ENCODE peak calls at places on chromosomes 7 and 10, in five cellular contexts. W, O, Z, F and G are unnamed samples.

GRCh38 chr10:61280303-61280702 is 172.9 kb downstream of the TMEM26 start:
- DNase-seq in W (peak), O (peak), Z (no peak), F (peak), G (no peak)

GRCh38 chr7:95405208-95405607 is 9.0 kb upstream of the PON3 start:
- DNase-seq in W (no peak), O (no peak), Z (no peak), F (no peak), G (no peak)

GRCh38 chr10:21160116-21160515 is 263.0 kb upstream of the NEBL start:
- DNase-seq in W (no peak), O (no peak), Z (no peak), F (no peak), G (no peak)

GRCh38 chr7:143245123-143245522 is 18.1 kb upstream of the GSTK1 start:
- DNase-seq in W (peak), O (no peak), Z (no peak), F (peak), G (no peak)

GRCh38 chr7:130946110-130946509 is 212.1 kb upstream of the KLF14 start:
- DNase-seq in W (no peak), O (no peak), Z (no peak), F (no peak), G (no peak)

GRCh38 chr7:157669768-157670345 is 333.1 kb downstream of the DNAJB6 start:
- DNase-seq in W (no peak), O (peak), Z (no peak), F (peak), G (no peak)

GRCh38 chr10:14389981-14390590 is 59.4 kb upstream of the FRMD4A start:
- DNase-seq in W (no peak), O (no peak), Z (no peak), F (no peak), G (no peak)

GRCh38 chr7:30634634-30635201 is 40.0 kb downstream of the GARS1 start:
- DNase-seq in W (no peak), O (no peak), Z (no peak), F (no peak), G (no peak)

GRCh38 chr10:72688208-72688651 is 3.7 kb upstream of the MCU start:
- DNase-seq in W (peak), O (no peak), Z (no peak), F (peak), G (no peak)

GRCh38 chr7:109836016-109836415 is 1254.9 kb upstream of the LRRN3 start:
- DNase-seq in W (no peak), O (no peak), Z (no peak), F (peak), G (no peak)

GRCh38 chr7:108468246-108468645 is 12.0 kb upstream of the NRCAM start:
- DNase-seq in W (no peak), O (no peak), Z (no peak), F (no peak), G (no peak)

GRCh38 chr10:29546773-29547313 is 87.9 kb downstream of the SVIL start:
- DNase-seq in W (no peak), O (no peak), Z (no peak), F (no peak), G (no peak)

GRCh38 chr7:69599879-69600764 is 1.8 kb downstream of the AUTS2 start:
- DNase-seq in W (no peak), O (peak), Z (no peak), F (peak), G (peak)

GRCh38 chr10:100186813-100187212 is 984 bp upstream of the ERLIN1 start:
- DNase-seq in W (no peak), O (no peak), Z (no peak), F (no peak), G (peak)

GRCh38 chr10:116132716-116133420 is 140.1 kb downstream of the GFRA1 start:
- DNase-seq in W (no peak), O (no peak), Z (no peak), F (peak), G (peak)

GRCh38 chr10:110429301-110429700 is 68.4 kb upstream of the DUSP5 start:
- DNase-seq in W (no peak), O (peak), Z (no peak), F (no peak), G (no peak)

GRCh38 chr10:119391430-119392313 is 150.8 kb downstream of the RGS10 start:
- DNase-seq in W (no peak), O (no peak), Z (no peak), F (no peak), G (no peak)

GRCh38 chr10:924524-924859 is 7.0 kb downstream of the LARP4B start:
- DNase-seq in W (no peak), O (no peak), Z (no peak), F (no peak), G (no peak)

GRCh38 chr7:936131-937054 is 18.1 kb downstream of the ADAP1 start:
- DNase-seq in W (no peak), O (no peak), Z (no peak), F (peak), G (no peak)

GRCh38 chr7:4665661-4666060 is 16.4 kb upstream of the FOXK1 start:
- DNase-seq in W (peak), O (no peak), Z (no peak), F (peak), G (no peak)

GRCh38 chr10:14397069-14397468 is 66.3 kb upstream of the FRMD4A start:
- DNase-seq in W (peak), O (peak), Z (peak), F (peak), G (no peak)

GRCh38 chr7:142375710-142376313 is 118.0 kb upstream of the PRSS58 start:
- DNase-seq in W (peak), O (no peak), Z (no peak), F (no peak), G (peak)

GRCh38 chr10:75910032-75910431 is 478.6 kb downstream of the LRMDA start:
- DNase-seq in W (peak), O (no peak), Z (no peak), F (peak), G (no peak)

GRCh38 chr10:32179836-32180235 is 123.6 kb upstream of the KIF5B start:
- DNase-seq in W (no peak), O (no peak), Z (no peak), F (no peak), G (no peak)

GRCh38 chr7:154578351-154578750 is 424.6 kb downstream of the PAXIP1 start:
- DNase-seq in W (no peak), O (no peak), Z (no peak), F (peak), G (no peak)

GRCh38 chr10:103542764-103543616 is 49.5 kb downstream of the NEURL1 start:
- DNase-seq in W (peak), O (no peak), Z (peak), F (peak), G (peak)

GRCh38 chr7:7967909-7968543 is 570 bp upstream of the GLCCI1 start:
- DNase-seq in W (no peak), O (no peak), Z (no peak), F (no peak), G (no peak)

GRCh38 chr7:29609162-29610030 is 45.8 kb downstream of the PRR15 start:
- DNase-seq in W (peak), O (no peak), Z (no peak), F (peak), G (no peak)

GRCh38 chr7:135755351-135755753 is 6.7 kb upstream of the FAM180A start:
- DNase-seq in W (no peak), O (no peak), Z (no peak), F (no peak), G (no peak)

GRCh38 chr10:3067045-3067858 is at the start of gene PFKP:
- DNase-seq in W (no peak), O (no peak), Z (no peak), F (peak), G (no peak)

GRCh38 chr7:150980663-150981062 is 2.5 kb upstream of the KCNH2 start:
- DNase-seq in W (no peak), O (no peak), Z (no peak), F (no peak), G (peak)

GRCh38 chr7:24456526-24457214 is 116.6 kb upstream of the PALS2 start:
- DNase-seq in W (no peak), O (no peak), Z (no peak), F (peak), G (no peak)

DNA sequence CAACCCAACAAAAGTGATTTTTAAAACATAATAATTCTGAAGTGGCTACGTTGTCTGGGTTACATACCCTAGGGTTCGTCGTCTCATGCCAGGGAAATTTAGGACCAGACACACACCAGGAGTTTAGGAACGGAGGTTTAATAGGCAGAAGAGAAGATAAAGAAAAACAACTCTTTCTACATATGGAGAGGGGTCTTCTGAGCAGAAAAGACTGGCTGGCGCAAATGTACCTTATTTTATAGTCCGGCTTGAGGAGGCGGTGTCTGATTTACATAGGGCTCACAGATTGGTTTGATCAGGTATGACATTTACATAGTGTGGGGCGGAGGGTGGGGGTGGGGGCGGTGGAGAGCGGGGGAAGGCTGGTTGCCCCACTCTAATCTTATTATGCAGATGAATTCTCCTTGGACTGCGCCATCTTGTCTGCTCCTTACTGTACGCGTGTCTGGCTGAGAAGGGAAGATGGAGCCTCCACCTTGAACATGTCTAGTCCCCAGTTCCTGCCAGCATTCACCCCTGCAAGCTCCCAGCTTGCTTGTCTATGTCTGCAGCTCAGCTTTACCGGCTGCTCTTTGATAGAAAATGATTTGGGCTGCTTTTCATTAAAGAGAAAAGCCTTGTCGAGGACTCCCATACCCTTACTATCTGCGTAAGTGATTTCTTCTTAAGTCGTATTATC is 98.7 kb downstream of the RALA start:
- DNase-seq in W (no peak), O (no peak), Z (no peak), F (no peak), G (no peak)
- TF ChIP-seq CTCF in W (no peak), O (no peak), Z (no peak), F (no peak), G (no peak)

DNA sequence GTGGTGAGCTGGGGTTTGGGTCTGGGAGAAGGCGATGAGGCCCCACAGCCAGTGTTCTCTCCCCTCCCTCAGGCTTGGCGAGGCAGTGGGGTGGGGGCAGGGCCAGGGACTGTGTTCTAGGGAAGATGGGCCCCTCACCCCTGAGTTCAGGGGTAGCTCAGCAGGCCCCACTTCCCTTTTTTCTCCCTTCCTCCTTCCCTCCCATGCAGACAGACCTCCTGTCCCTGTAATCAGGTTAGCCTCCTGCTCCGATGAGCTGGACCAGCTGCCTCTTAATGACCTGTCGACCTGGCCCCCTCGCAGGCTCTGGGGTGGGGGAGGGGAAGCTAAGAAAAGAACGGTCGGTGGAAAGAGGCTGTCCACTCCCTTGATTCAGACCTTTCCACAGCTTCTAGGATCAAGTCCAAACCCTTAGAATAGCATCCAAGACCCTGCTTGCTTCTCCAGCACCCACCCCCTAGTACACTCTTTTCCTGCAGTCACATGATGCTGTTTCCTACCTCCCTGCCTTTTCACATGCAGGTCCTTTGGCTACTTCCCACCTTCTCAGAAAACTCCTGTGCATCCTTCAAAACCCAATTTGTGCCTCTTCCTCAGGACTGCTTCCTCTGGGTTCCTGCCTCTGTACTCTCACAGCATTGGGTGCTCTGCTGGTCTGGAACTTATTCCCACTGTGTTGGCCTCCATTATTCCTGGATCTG is 64.1 kb downstream of the ZMIZ1 start:
- DNase-seq in W (no peak), O (no peak), Z (no peak), F (no peak), G (peak)
- H3K4me3 ChIP-seq in W (no peak), O (no peak), Z (no peak), F (no peak), G (no peak)

GRCh38 chr7:34530211-34530610 is 127.8 kb upstream of the NPSR1 start:
- DNase-seq in W (peak), O (no peak), Z (no peak), F (no peak), G (no peak)
- TF ChIP-seq CTCF in W (no peak), O (no peak), Z (no peak), F (no peak), G (no peak)

GRCh38 chr7:156522801-156523200 is 117.8 kb upstream of the RNF32 start:
- DNase-seq in W (no peak), O (no peak), Z (no peak), F (no peak), G (no peak)

GRCh38 chr7:156523447-156524048 is 117.0 kb upstream of the RNF32 start:
- DNase-seq in W (no peak), O (no peak), Z (no peak), F (no peak), G (no peak)

GRCh38 chr7:156527458-156527890 is 113.1 kb upstream of the RNF32 start:
- DNase-seq in W (no peak), O (peak), Z (no peak), F (no peak), G (no peak)

GRCh38 chr7:156529982-156530381 is 110.6 kb upstream of the RNF32 start:
- DNase-seq in W (no peak), O (peak), Z (no peak), F (no peak), G (no peak)

GRCh38 chr7:156524737-156525597 is 115.6 kb upstream of the RNF32 start:
- DNase-seq in W (no peak), O (no peak), Z (no peak), F (no peak), G (no peak)
- H3K4me3 ChIP-seq in W (no peak), O (no peak), Z (no peak), F (no peak), G (no peak)

GRCh38 chr7:34501161-34501560 is 156.9 kb upstream of the NPSR1 start:
- DNase-seq in W (no peak), O (no peak), Z (no peak), F (no peak), G (no peak)

GRCh38 chr7:34493752-34494151 is 164.3 kb upstream of the NPSR1 start:
- DNase-seq in W (no peak), O (no peak), Z (no peak), F (no peak), G (no peak)

GRCh38 chr7:34491899-34492298 is 166.1 kb upstream of the NPSR1 start:
- DNase-seq in W (peak), O (no peak), Z (no peak), F (no peak), G (no peak)

DNA sequence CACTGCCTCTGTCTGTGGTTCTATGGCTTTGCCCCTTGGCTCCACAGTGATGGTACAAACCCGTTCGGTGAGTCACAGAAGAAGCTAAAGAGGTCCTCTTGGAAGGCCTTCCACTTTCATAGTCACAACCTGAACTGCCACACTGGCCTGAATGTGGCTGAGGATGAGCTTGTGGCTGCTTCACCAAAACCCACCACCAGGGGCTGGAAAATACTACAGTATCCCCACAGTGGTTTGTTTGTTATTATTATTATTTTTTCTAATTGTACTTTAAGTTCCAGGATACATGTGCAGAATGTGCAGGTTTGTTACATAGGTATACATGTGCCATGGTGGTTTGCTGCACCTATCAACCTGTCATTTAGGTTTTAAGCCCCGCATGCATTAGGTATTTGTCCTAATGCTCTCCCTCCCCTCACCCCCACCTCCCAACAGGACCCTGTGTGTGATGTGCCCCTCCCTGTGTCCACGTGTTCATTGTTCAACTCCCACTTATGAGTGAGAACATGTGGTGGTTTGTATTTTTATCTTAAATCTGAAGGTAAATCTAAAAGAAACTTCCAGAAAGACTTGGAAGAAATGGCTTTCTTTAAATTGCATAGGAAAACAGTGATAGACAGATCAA is 160.8 kb upstream of the NPSR1 start:
- DNase-seq in W (peak), O (no peak), Z (no peak), F (no peak), G (peak)
- TF ChIP-seq CTCF in W (peak), O (peak), Z (no peak), F (no peak), G (peak)

GRCh38 chr10:49690673-49691356 is 11.4 kb downstream of the C10orf53 start:
- DNase-seq in W (no peak), O (no peak), Z (no peak), F (no peak), G (no peak)
- H3K4me3 ChIP-seq in W (no peak), O (no peak), Z (no peak), F (no peak), G (no peak)

DNA sequence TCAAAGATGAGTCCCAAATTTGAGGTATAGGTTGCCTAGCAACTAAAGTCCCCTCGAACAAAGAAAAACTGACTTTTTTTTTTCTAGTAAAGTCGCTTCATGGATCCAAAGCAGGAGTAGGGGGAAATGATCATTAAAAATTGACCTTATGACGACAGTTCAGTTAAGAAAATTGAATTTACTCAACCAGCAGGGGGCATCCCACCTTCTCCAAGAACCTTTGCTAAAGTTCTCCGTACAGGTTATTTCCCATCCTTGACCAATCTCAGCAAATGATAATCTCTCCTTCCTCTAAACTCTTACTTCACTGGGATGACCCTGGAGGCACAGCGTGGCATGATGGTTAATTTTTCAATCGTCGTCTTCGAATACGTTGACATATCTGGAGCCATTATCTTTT is 228.3 kb downstream of the CALN1 start:
- DNase-seq in W (no peak), O (no peak), Z (no peak), F (no peak), G (peak)
- TF ChIP-seq CTCF in W (no peak), O (peak), Z (peak), F (no peak), G (peak)